ENCODE peak calls at places on chromosomes 2 and 18, in seven cellular contexts. Q is thoracic aorta, K is right lobe of liver, E is HCT116, Y is mammary epithelial cell, D is H9, O is uterus. U is an unnamed sample. For H3K9me3, the result is how much of the 10 kb centered on the place peaks cover.

GRCh38 chr2:233470007-233470687 is 96.4 kb downstream of the USP40 start:
- DNase-seq in Q (no peak), K (no peak), E (no peak), Y (no peak), D (no peak), O (peak), U (peak)

GRCh38 chr2:26566081-26566375 is 75.1 kb downstream of the CIB4 start:
- DNase-seq in Q (no peak), K (peak), E (no peak), Y (no peak), D (no peak), O (no peak), U (peak)

GRCh38 chr2:26424211-26424610 is 22.5 kb downstream of the DRC1 start:
- DNase-seq in Q (no peak), K (no peak), E (no peak), Y (no peak), D (no peak), O (no peak), U (no peak)

GRCh38 chr2:207601774-207602173 is 23.4 kb downstream of the METTL21A start:
- DNase-seq in Q (no peak), K (no peak), E (no peak), Y (no peak), D (no peak), O (no peak), U (no peak)

GRCh38 chr2:17303496-17303895 is 214.7 kb downstream of the RAD51AP2 start:
- DNase-seq in Q (no peak), K (no peak), E (no peak), Y (peak), D (no peak), O (no peak), U (no peak)

GRCh38 chr2:28726177-28726576 is 25.5 kb upstream of the PPP1CB start:
- DNase-seq in Q (no peak), K (no peak), E (no peak), Y (no peak), D (no peak), O (no peak), U (no peak)

GRCh38 chr2:32963941-32964340 is 17.2 kb downstream of the LTBP1 start:
- DNase-seq in Q (no peak), K (no peak), E (no peak), Y (no peak), D (no peak), O (peak), U (no peak)

GRCh38 chr2:39405364-39405763 is 31.7 kb downstream of the MAP4K3 start:
- DNase-seq in Q (no peak), K (no peak), E (no peak), Y (peak), D (no peak), O (no peak), U (no peak)

GRCh38 chr2:68319397-68320117 is at the start of gene CNRIP1:
- DNase-seq in Q (peak), K (peak), E (no peak), Y (peak), D (peak), O (peak), U (peak)

GRCh38 chr2:172970660-172971059 is 105.0 kb upstream of the MAP3K20 start:
- DNase-seq in Q (no peak), K (no peak), E (no peak), Y (peak), D (no peak), O (no peak), U (no peak)

GRCh38 chr18:76227759-76228158 is 267.3 kb downstream of the ZNF516 start:
- DNase-seq in Q (no peak), K (no peak), E (no peak), Y (no peak), D (no peak), O (no peak), U (no peak)

GRCh38 chr2:160380000-160380570 is 113.5 kb downstream of the RBMS1 start:
- DNase-seq in Q (no peak), K (no peak), E (no peak), Y (no peak), D (no peak), O (no peak), U (no peak)

GRCh38 chr2:76958749-76959148 is 563.4 kb downstream of the LRRTM4 start:
- DNase-seq in Q (no peak), K (no peak), E (no peak), Y (no peak), D (peak), O (no peak), U (no peak)

GRCh38 chr2:105403785-105404698 is 5.2 kb upstream of the FHL2 start:
- DNase-seq in Q (no peak), K (no peak), E (peak), Y (peak), D (peak), O (peak), U (peak)

GRCh38 chr2:8258406-8258805 is 423.4 kb upstream of the ID2 start:
- DNase-seq in Q (no peak), K (no peak), E (no peak), Y (no peak), D (no peak), O (no peak), U (no peak)

GRCh38 chr2:96763511-96764252 is 3.0 kb downstream of the CNNM4 start:
- DNase-seq in Q (no peak), K (no peak), E (no peak), Y (no peak), D (peak), O (no peak), U (no peak)

GRCh38 chr2:215145611-215146010 is 7.2 kb upstream of the ABCA12 start:
- DNase-seq in Q (no peak), K (no peak), E (no peak), Y (no peak), D (no peak), O (no peak), U (no peak)

GRCh38 chr2:28490558-28490957 is 5.3 kb upstream of the PLB1 start:
- DNase-seq in Q (no peak), K (no peak), E (no peak), Y (no peak), D (no peak), O (no peak), U (no peak)

DNA sequence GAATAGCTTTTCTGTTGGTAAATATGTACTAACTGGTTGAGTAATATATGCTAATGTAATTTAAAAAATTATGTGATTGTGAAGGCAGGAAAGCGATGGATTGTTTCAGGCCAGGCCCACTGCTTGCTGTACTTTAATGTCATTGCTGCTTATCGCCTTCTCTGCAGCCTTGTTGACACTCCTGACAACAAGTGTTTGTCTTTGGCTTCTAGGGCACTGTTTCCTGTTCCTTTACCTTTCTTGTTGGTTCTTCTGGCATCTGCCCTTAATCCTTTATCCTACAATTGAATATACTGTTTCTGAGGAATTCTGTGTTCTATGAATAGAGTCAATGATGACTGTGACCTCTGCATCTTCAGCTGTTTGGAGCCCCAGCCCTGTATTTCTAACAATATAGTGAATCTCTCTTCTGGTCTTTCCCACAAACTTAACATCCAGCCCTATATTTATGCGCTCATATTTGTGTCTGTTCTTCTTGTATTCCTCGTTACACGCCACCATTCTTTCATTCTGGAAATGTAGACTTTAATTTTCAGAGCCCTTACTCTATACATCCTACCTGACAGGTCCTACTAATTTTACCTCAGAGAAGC is 17.5 kb downstream of the ACSL3 start:
- DNase-seq in Q (no peak), K (no peak), E (no peak), Y (no peak), D (no peak), O (no peak), U (no peak)
- H3K27ac ChIP-seq in Q (no peak), K (no peak), E (no peak), Y (peak), D (no peak), O (no peak), U (peak)

GRCh38 chr2:75710220-75710576 is 517 bp downstream of the GCFC2 start:
- DNase-seq in Q (no peak), K (no peak), E (no peak), Y (no peak), D (no peak), O (no peak), U (no peak)
- H3K9me3 ChIP-seq in Q (under half), K (under half), E (under half), Y (under half), D (under half), O (under half), U (under half)

GRCh38 chr2:219405958-219406860 is 12.0 kb upstream of the DES start:
- DNase-seq in Q (no peak), K (no peak), E (no peak), Y (no peak), D (no peak), O (no peak), U (no peak)

GRCh38 chr2:219404954-219405353 is 13.2 kb upstream of the DES start:
- DNase-seq in Q (no peak), K (no peak), E (no peak), Y (no peak), D (peak), O (no peak), U (no peak)

GRCh38 chr2:219406861-219407230 is 11.3 kb upstream of the DES start:
- DNase-seq in Q (peak), K (no peak), E (no peak), Y (peak), D (no peak), O (peak), U (no peak)

GRCh38 chr2:219404291-219404910 is 13.8 kb upstream of the DES start:
- DNase-seq in Q (peak), K (no peak), E (no peak), Y (no peak), D (no peak), O (no peak), U (no peak)

DNA sequence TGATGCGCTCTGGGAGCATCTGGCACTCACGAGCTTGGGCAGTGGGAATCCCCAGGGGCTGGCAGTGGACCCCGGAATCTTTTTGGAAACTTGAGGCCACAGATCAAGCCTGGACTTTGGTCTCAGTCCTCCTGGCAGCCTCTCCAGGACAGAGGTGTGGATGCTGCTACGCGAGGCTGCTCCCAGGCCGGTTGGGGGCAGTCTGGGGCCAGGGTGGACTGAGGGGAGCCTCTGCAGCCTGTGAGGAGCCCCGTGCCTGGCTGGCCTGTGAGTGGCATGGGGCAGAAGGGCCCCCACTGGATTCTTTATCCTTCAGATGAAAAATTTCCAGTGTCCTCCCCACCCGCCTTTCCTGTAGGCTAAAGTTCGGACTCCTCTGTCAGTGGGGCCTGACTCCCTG is 12.7 kb upstream of the DES start:
- DNase-seq in Q (no peak), K (no peak), E (no peak), Y (no peak), D (peak), O (peak), U (no peak)
- TF ChIP-seq CTCF in Q (peak), K (no peak), E (no peak), Y (no peak), D (peak), O (peak), U (no peak)

DNA sequence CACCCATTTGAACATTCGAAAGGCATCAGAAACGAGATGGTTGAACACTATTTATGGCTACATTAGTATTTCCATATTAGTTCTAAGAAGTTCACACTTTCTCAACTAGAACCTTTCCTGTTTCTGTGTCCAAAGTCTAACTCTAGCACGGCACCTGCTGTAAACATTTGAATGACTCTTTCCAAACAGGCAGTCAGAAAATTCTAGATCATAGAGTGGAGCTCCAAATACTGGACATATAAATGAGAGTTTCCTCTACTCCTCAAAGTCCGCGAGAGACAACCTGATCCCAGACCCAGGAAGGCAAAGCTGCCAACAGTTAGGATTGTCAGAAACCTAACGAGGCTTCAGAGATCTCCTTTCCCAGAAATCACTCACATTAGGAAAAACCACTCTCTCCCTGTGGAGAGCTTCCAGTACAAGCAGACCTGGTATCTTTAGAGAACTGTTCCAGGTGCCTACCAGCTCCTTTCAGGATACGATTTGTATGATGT is 10.6 kb downstream of the RND3 start:
- DNase-seq in Q (no peak), K (no peak), E (no peak), Y (no peak), D (no peak), O (no peak), U (no peak)
- H3K27ac ChIP-seq in Q (peak), K (peak), E (no peak), Y (peak), D (no peak), O (peak), U (peak)

GRCh38 chr2:5877360-5877759 is 185.2 kb downstream of the SOX11 start:
- DNase-seq in Q (no peak), K (no peak), E (no peak), Y (no peak), D (no peak), O (no peak), U (no peak)
- H3K9me3 ChIP-seq in Q (under half), K (under half), E (under half), Y (under half), D (under half), O (under half), U (under half)

GRCh38 chr2:135916232-135916631 is 40.0 kb upstream of the MCM6 start:
- DNase-seq in Q (no peak), K (no peak), E (peak), Y (peak), D (no peak), O (no peak), U (no peak)
- TF ChIP-seq CTCF in Q (peak), K (peak), E (peak), Y (peak), D (peak), O (no peak), U (peak)

GRCh38 chr18:23283933-23284430 is 148.7 kb downstream of the CABLES1 start:
- DNase-seq in Q (no peak), K (no peak), E (peak), Y (peak), D (peak), O (no peak), U (peak)
- H3K27ac ChIP-seq in Q (no peak), K (no peak), E (peak), Y (peak), D (peak), O (no peak), U (peak)

DNA sequence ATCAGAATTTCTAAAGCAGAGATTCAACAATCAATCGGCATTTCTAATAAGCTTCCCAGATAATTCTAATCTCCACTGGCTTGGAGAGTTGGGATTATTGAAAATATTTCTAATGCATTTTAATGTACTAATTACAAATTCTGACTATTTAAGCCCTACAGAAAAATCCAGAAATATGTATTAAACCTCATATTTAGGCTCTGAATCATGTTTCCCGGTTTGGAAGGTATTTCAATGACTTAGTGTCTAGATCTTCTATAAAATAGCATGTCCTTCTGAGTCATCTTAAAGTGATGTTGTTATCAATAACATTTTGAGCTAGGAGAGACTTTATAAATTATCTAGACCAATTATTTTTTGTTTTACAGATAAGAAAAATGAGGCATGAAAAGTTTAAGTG is 258.8 kb upstream of the NRXN1 start:
- DNase-seq in Q (no peak), K (no peak), E (no peak), Y (no peak), D (no peak), O (no peak), U (no peak)
- H3K9me3 ChIP-seq in Q (under half), K (under half), E (under half), Y (under half), D (under half), O (under half), U (under half)

DNA sequence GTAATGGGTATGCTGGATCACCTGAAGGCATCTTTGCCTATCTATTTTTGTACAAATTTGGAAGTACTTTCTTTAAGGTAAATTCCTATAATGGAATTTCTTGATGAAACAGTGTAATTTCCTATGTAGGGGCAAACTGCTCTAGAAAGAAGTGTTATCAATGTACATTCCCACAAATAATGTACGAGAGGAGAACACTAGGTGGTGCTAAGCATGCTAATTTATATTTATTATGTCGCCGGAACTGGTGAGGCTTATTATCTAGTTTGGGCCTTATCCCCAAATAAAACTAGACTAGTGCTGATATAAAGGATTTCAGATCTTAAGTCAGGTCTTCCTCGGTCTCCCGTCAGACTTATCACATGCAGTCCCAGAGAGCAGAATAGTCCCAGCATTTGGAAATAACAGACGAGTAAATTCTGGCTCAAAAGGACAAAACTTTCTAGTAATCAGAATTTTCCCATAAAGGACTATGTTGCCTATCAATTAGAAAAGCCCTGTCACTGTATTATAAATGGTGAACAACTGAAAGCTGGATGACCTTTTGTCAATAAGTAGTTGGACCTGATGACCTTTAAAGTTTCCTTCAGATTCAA is 86.9 kb upstream of the RBBP8 start:
- DNase-seq in Q (no peak), K (no peak), E (peak), Y (no peak), D (no peak), O (no peak), U (no peak)
- TF ChIP-seq CTCF in Q (no peak), K (peak), E (peak), Y (peak), D (peak), O (peak), U (peak)

DNA sequence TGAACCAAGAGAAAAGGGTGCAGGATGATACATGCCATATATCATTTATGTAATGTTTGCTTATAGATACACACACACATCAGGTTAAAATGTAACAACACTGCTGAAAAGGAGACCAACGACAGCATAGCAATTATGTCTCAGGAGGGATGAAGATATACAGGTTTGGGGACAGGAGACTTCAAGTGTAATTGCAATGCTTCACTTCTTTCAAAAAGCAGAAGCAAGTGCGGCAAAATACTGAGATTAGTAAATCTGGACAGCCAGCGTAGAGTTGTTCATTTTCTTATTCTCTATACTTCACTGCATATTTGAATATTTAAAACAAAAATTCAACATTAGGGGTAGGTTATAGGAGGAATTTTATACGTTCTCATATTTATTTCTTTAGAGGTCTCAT is 87.2 kb downstream of the L3MBTL4 start:
- DNase-seq in Q (no peak), K (no peak), E (no peak), Y (no peak), D (no peak), O (no peak), U (no peak)
- H3K27ac ChIP-seq in Q (no peak), K (no peak), E (no peak), Y (no peak), D (no peak), O (no peak), U (no peak)